ENCODE peak calls at places on chromosomes 3 and 15, in eight cellular contexts. I, F, T, J, Z, C, X and D are unnamed samples.
A peak's percentile ranks its signal among the peaks of the same experiment; 100 is the strongest.

GRCh38 chr3:119297169-119297568 is 3.0 kb downstream of the ARHGAP31 start:
- DNase-seq in X (no peak), F (peak; percentile 38), Z (no peak), J (no peak), C (no peak), I (no peak), T (peak; percentile 34), D (no peak)

GRCh38 chr3:55435446-55435845 is 51.7 kb downstream of the WNT5A start:
- DNase-seq in C (no peak), Z (no peak), I (no peak), J (no peak), X (no peak), T (no peak), F (no peak), D (no peak)

GRCh38 chr3:56917740-56918568 is 116.2 kb upstream of the ARHGEF3 start:
- DNase-seq in X (no peak), I (no peak), F (no peak), J (no peak), C (no peak), T (no peak), Z (no peak), D (no peak)

GRCh38 chr3:186461141-186461540 is 83.0 kb downstream of the CRYGS start:
- DNase-seq in J (no peak), X (no peak), I (no peak), Z (no peak), C (no peak), T (no peak), F (no peak), D (no peak)

GRCh38 chr3:46887980-46888494 is 10.5 kb downstream of the PTH1R start:
- DNase-seq in I (no peak), T (no peak), F (no peak), C (no peak), Z (no peak), J (peak; percentile 2), X (no peak), D (no peak)

GRCh38 chr15:59266015-59266414 is 59.4 kb downstream of the LDHAL6B start:
- DNase-seq in Z (no peak), T (no peak), J (no peak), X (no peak), F (no peak), C (no peak), I (no peak), D (no peak)

GRCh38 chr3:115800489-115801080 is 177.3 kb downstream of the GAP43 start:
- DNase-seq in Z (no peak), F (no peak), C (no peak), X (no peak), T (peak; percentile 29), I (no peak), J (no peak), D (no peak)

GRCh38 chr3:20462723-20463122 is 276.7 kb upstream of the SGO1 start:
- DNase-seq in X (no peak), C (no peak), F (no peak), Z (no peak), T (no peak), I (no peak), J (no peak), D (no peak)

GRCh38 chr3:155352900-155353490 is 59.5 kb upstream of the STRIT1 start:
- DNase-seq in F (no peak), C (no peak), T (no peak), Z (no peak), X (peak; percentile 56), I (peak; percentile 28), J (no peak), D (no peak)

GRCh38 chr3:123332124-123332641 is 116.7 kb downstream of the ADCY5 start:
- DNase-seq in T (no peak), X (peak; percentile 67), C (no peak), F (no peak), Z (no peak), J (peak; percentile 71), I (no peak), D (no peak)

GRCh38 chr3:123335007-123335670 is 113.8 kb downstream of the ADCY5 start:
- DNase-seq in Z (no peak), J (no peak), T (no peak), I (no peak), X (no peak), C (no peak), F (no peak), D (no peak)

GRCh38 chr3:123334056-123334455 is 114.8 kb downstream of the ADCY5 start:
- DNase-seq in C (no peak), J (peak; percentile 26), Z (no peak), X (no peak), T (no peak), I (no peak), F (no peak), D (no peak)

GRCh38 chr3:123331651-123332050 is 117.2 kb downstream of the ADCY5 start:
- DNase-seq in C (no peak), X (no peak), J (peak; percentile 50), T (no peak), I (no peak), F (no peak), Z (no peak), D (no peak)

GRCh38 chr3:123333401-123333800 is 115.5 kb downstream of the ADCY5 start:
- DNase-seq in F (no peak), X (no peak), I (no peak), J (peak; percentile 64), C (no peak), Z (no peak), T (no peak), D (no peak)
- H3K4me1 ChIP-seq in F (peaks cover 47% of the 10 kb centered on the region), X (no peaks in the 10 kb centered on the region), I (peaks cover 17% of the 10 kb centered on the region), J (peaks cover 7% of the 10 kb centered on the region), C (peaks cover 23% of the 10 kb centered on the region), Z (no peaks in the 10 kb centered on the region), T (peaks cover 10% of the 10 kb centered on the region), D (no peaks in the 10 kb centered on the region)

GRCh38 chr15:92845109-92845508 is 55.0 kb upstream of the CHD2 start:
- DNase-seq in F (no peak), X (no peak), C (no peak), I (no peak), Z (no peak), T (no peak), J (no peak), D (no peak)
- H3K27ac ChIP-seq in F (peak overlapping the region; percentile 88), X (no peak overlapping the region), C (no peak overlapping the region), I (peak overlapping the region; percentile 54), Z (peak overlapping the region; percentile 23), T (peak overlapping the region; percentile 67), J (no peak overlapping the region), D (no peak overlapping the region)

DNA sequence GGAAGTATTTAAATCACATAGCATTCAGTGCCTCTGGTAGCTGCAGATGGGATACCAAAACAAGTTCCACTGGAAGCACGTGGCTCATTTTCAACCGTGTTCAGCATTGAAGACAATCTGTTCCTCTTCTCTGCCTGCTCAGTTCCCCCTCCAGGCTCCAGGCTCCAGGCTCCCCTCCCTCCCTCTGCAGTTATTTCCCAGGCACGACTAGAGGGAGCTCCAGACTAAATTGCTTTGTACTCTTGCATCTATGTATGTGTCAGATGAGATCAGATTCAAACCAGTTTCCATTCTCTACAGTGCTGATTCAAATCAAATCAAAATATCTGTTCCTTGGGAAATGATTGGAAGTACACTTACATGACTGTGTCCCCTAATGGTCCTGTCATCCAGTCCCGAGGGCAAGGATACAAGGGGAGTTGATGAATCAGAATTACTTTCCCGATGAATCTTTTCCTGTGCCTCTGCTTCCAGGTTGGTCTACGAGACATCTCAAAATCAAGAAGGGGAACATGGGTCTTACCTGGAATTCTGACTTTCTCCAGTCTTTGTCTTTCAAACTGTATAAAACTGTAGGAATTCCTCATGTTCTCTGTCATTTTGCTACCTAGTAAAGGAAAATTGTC is 600.5 kb downstream of the EDEM1 start:
- DNase-seq in X (peak; percentile 67), T (peak; percentile 23), F (peak; percentile 26), Z (no peak), J (no peak), I (peak; percentile 53), C (no peak), D (no peak)
- H3K4me1 ChIP-seq in X (no peaks in the 10 kb centered on the region), T (no peaks in the 10 kb centered on the region), F (no peaks in the 10 kb centered on the region), Z (no peaks in the 10 kb centered on the region), J (no peaks in the 10 kb centered on the region), I (no peaks in the 10 kb centered on the region), C (no peaks in the 10 kb centered on the region), D (no peaks in the 10 kb centered on the region)

GRCh38 chr15:48548376-48548775 is 97.1 kb downstream of the FBN1 start:
- DNase-seq in Z (no peak), C (no peak), X (no peak), F (no peak), I (no peak), J (no peak), T (no peak), D (no peak)
- H3K27ac ChIP-seq in Z (no peak overlapping the region), C (no peak overlapping the region), X (no peak overlapping the region), F (no peak overlapping the region), I (no peak overlapping the region), J (no peak overlapping the region), T (no peak overlapping the region), D (no peak overlapping the region)

DNA sequence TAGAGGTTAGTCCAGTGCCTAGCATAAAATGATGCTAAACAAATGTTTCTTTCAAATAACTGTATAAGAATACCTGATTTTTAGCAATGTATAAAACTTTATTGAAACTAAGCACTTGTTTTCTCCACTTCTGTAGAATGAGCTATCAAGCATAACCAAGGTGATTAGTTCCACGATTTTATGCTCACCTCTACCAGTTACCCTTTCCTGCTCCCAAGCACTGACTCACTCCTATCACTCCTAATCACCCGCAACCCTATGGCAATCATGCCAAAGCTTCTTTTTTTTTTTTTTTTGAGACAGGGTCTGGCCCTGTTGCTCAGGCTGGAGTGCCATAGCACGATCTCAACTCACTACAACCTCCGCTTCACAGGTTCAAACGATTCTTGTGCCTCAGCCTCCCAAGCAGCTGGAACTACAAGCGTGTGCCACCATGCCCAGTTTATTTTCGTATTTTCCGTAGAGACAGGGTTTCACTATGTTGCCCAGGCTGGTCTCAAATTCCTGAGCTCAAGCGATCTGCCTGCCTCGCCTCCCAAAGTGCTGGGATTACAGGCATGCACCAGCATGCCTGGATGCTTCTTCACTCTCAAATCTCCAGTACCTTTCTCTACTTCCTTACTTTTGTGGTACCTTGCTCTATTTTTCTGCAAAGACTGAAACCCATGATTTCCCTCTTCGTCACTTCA is 3.9 kb downstream of the HSPBAP1 start:
- DNase-seq in J (no peak), F (no peak), C (no peak), Z (no peak), I (no peak), T (no peak), X (no peak), D (no peak)
- H3K4me1 ChIP-seq in J (peaks cover 5% of the 10 kb centered on the region), F (peaks cover 6% of the 10 kb centered on the region), C (peaks cover 9% of the 10 kb centered on the region), Z (peaks cover 15% of the 10 kb centered on the region), I (no peaks in the 10 kb centered on the region), T (peaks cover 23% of the 10 kb centered on the region), X (no peaks in the 10 kb centered on the region), D (no peaks in the 10 kb centered on the region)

GRCh38 chr3:129123314-129124060 is 1.9 kb upstream of the RAB43 start:
- DNase-seq in X (no peak), T (no peak), Z (no peak), F (no peak), C (no peak), I (no peak), J (no peak), D (no peak)
- H3K27ac ChIP-seq in X (no peak overlapping the region), T (peak overlapping the region; percentile 5), Z (no peak overlapping the region), F (peak overlapping the region; percentile 6), C (peak overlapping the region; percentile 87), I (no peak overlapping the region), J (no peak overlapping the region), D (no peak overlapping the region)

GRCh38 chr3:152113992-152114651 is 154.6 kb upstream of the MBNL1 start:
- DNase-seq in T (no peak), I (no peak), C (no peak), F (no peak), X (no peak), J (no peak), Z (no peak), D (no peak)
- H3K4me1 ChIP-seq in T (no peaks in the 10 kb centered on the region), I (no peaks in the 10 kb centered on the region), C (peaks cover 4% of the 10 kb centered on the region), F (no peaks in the 10 kb centered on the region), X (no peaks in the 10 kb centered on the region), J (no peaks in the 10 kb centered on the region), Z (no peaks in the 10 kb centered on the region), D (no peaks in the 10 kb centered on the region)